ENCODE peak calls at places on chromosome 9, in seven cellular contexts. One of them, this sample, is unnamed.

GRCh38 chr9:122900791-122901190 is 4.4 kb downstream of the RC3H2 start:
- DNase-seq in AG08395: no peak
- DNase-seq in endodermal cell: no peak
- DNase-seq in cardiac fibroblast: peak; percentile 53
- DNase-seq in T-helper 1 cell: no peak
- DNase-seq in activated CD4-positive, alpha-beta T cell treated with anti-CD3 and anti-CD28 coated beads, Interleukin-2, amount 50 U/mL, for 1 hour: no peak
- DNase-seq in GM10248: peak; percentile 32
- DNase-seq in this sample: no peak

GRCh38 chr9:70924905-70925547 is 196.4 kb downstream of the TRPM3 start:
- DNase-seq in AG08395: peak; percentile 73
- DNase-seq in activated CD4-positive, alpha-beta T cell treated with anti-CD3 and anti-CD28 coated beads, Interleukin-2, amount 50 U/mL, for 1 hour: no peak
- DNase-seq in endodermal cell: peak; percentile 58
- DNase-seq in cardiac fibroblast: peak; percentile 95
- DNase-seq in GM10248: peak; percentile 13
- DNase-seq in T-helper 1 cell: no peak
- DNase-seq in this sample: peak; percentile 85

GRCh38 chr9:128409998-128410397 is 10.7 kb upstream of the CERCAM start:
- DNase-seq in cardiac fibroblast: peak; percentile 45
- DNase-seq in endodermal cell: peak; percentile 79
- DNase-seq in activated CD4-positive, alpha-beta T cell treated with anti-CD3 and anti-CD28 coated beads, Interleukin-2, amount 50 U/mL, for 1 hour: no peak
- DNase-seq in T-helper 1 cell: no peak
- DNase-seq in GM10248: no peak
- DNase-seq in AG08395: peak; percentile 38
- DNase-seq in this sample: peak; percentile 21

GRCh38 chr9:120931278-120932085 is 4.9 kb upstream of the TRAF1 start:
- DNase-seq in AG08395: peak; percentile 70
- DNase-seq in T-helper 1 cell: no peak
- DNase-seq in GM10248: peak; percentile 78
- DNase-seq in activated CD4-positive, alpha-beta T cell treated with anti-CD3 and anti-CD28 coated beads, Interleukin-2, amount 50 U/mL, for 1 hour: no peak
- DNase-seq in cardiac fibroblast: peak; percentile 87
- DNase-seq in endodermal cell: peak; percentile 26
- DNase-seq in this sample: peak; percentile 76

GRCh38 chr9:80968611-80969010 is 720.7 kb downstream of the TLE1 start:
- DNase-seq in T-helper 1 cell: no peak
- DNase-seq in GM10248: no peak
- DNase-seq in cardiac fibroblast: peak; percentile 87
- DNase-seq in endodermal cell: no peak
- DNase-seq in activated CD4-positive, alpha-beta T cell treated with anti-CD3 and anti-CD28 coated beads, Interleukin-2, amount 50 U/mL, for 1 hour: no peak
- DNase-seq in AG08395: peak; percentile 48
- DNase-seq in this sample: peak; percentile 76

GRCh38 chr9:81669011-81669739 is 20.2 kb downstream of the TLE1 start:
- DNase-seq in activated CD4-positive, alpha-beta T cell treated with anti-CD3 and anti-CD28 coated beads, Interleukin-2, amount 50 U/mL, for 1 hour: no peak
- DNase-seq in AG08395: no peak
- DNase-seq in GM10248: no peak
- DNase-seq in cardiac fibroblast: peak; percentile 27
- DNase-seq in endodermal cell: no peak
- DNase-seq in T-helper 1 cell: no peak
- DNase-seq in this sample: no peak

GRCh38 chr9:133659566-133659965 is 23.4 kb downstream of the DBH start:
- DNase-seq in AG08395: no peak
- DNase-seq in GM10248: no peak
- DNase-seq in cardiac fibroblast: no peak
- DNase-seq in endodermal cell: no peak
- DNase-seq in activated CD4-positive, alpha-beta T cell treated with anti-CD3 and anti-CD28 coated beads, Interleukin-2, amount 50 U/mL, for 1 hour: no peak
- DNase-seq in T-helper 1 cell: no peak
- DNase-seq in this sample: no peak

GRCh38 chr9:76153902-76154629 is 240.2 kb downstream of the RFK start:
- DNase-seq in T-helper 1 cell: no peak
- DNase-seq in GM10248: no peak
- DNase-seq in activated CD4-positive, alpha-beta T cell treated with anti-CD3 and anti-CD28 coated beads, Interleukin-2, amount 50 U/mL, for 1 hour: no peak
- DNase-seq in AG08395: no peak
- DNase-seq in cardiac fibroblast: no peak
- DNase-seq in endodermal cell: no peak
- DNase-seq in this sample: no peak

GRCh38 chr9:132590318-132591182 is 8.1 kb downstream of the BARHL1 start:
- DNase-seq in endodermal cell: peak; percentile 74
- DNase-seq in GM10248: no peak
- DNase-seq in AG08395: no peak
- DNase-seq in activated CD4-positive, alpha-beta T cell treated with anti-CD3 and anti-CD28 coated beads, Interleukin-2, amount 50 U/mL, for 1 hour: no peak
- DNase-seq in T-helper 1 cell: no peak
- DNase-seq in cardiac fibroblast: no peak
- DNase-seq in this sample: no peak

GRCh38 chr9:4226331-4227250 is 73.3 kb downstream of the GLIS3 start:
- DNase-seq in T-helper 1 cell: no peak
- DNase-seq in activated CD4-positive, alpha-beta T cell treated with anti-CD3 and anti-CD28 coated beads, Interleukin-2, amount 50 U/mL, for 1 hour: no peak
- DNase-seq in GM10248: no peak
- DNase-seq in AG08395: no peak
- DNase-seq in cardiac fibroblast: no peak
- DNase-seq in endodermal cell: no peak
- DNase-seq in this sample: no peak

GRCh38 chr9:114291886-114292590 is 30.9 kb upstream of the ORM1 start:
- DNase-seq in T-helper 1 cell: no peak
- DNase-seq in AG08395: no peak
- DNase-seq in endodermal cell: no peak
- DNase-seq in activated CD4-positive, alpha-beta T cell treated with anti-CD3 and anti-CD28 coated beads, Interleukin-2, amount 50 U/mL, for 1 hour: no peak
- DNase-seq in cardiac fibroblast: no peak
- DNase-seq in GM10248: no peak
- DNase-seq in this sample: no peak

GRCh38 chr9:128405077-128405779 is 15.4 kb upstream of the CERCAM start:
- DNase-seq in AG08395: no peak
- DNase-seq in cardiac fibroblast: no peak
- DNase-seq in GM10248: no peak
- DNase-seq in T-helper 1 cell: no peak
- DNase-seq in endodermal cell: peak; percentile 71
- DNase-seq in activated CD4-positive, alpha-beta T cell treated with anti-CD3 and anti-CD28 coated beads, Interleukin-2, amount 50 U/mL, for 1 hour: no peak
- DNase-seq in this sample: no peak

GRCh38 chr9:16004613-16005012 is 451.8 kb downstream of the CCDC171 start:
- DNase-seq in AG08395: no peak
- DNase-seq in T-helper 1 cell: no peak
- DNase-seq in GM10248: no peak
- DNase-seq in endodermal cell: no peak
- DNase-seq in cardiac fibroblast: no peak
- DNase-seq in activated CD4-positive, alpha-beta T cell treated with anti-CD3 and anti-CD28 coated beads, Interleukin-2, amount 50 U/mL, for 1 hour: no peak
- DNase-seq in this sample: no peak

GRCh38 chr9:33210006-33210715 is 29.8 kb upstream of the SPINK4 start:
- DNase-seq in T-helper 1 cell: no peak
- DNase-seq in cardiac fibroblast: no peak
- DNase-seq in GM10248: no peak
- DNase-seq in endodermal cell: no peak
- DNase-seq in activated CD4-positive, alpha-beta T cell treated with anti-CD3 and anti-CD28 coated beads, Interleukin-2, amount 50 U/mL, for 1 hour: no peak
- DNase-seq in AG08395: no peak
- DNase-seq in this sample: no peak

GRCh38 chr9:19155106-19155999 is 28.1 kb upstream of the PLIN2 start:
- DNase-seq in AG08395: no peak
- DNase-seq in GM10248: no peak
- DNase-seq in activated CD4-positive, alpha-beta T cell treated with anti-CD3 and anti-CD28 coated beads, Interleukin-2, amount 50 U/mL, for 1 hour: no peak
- DNase-seq in T-helper 1 cell: no peak
- DNase-seq in cardiac fibroblast: no peak
- DNase-seq in endodermal cell: no peak
- DNase-seq in this sample: no peak

GRCh38 chr9:126704157-126704941 is 90.6 kb downstream of the LMX1B start:
- DNase-seq in GM10248: no peak
- DNase-seq in T-helper 1 cell: no peak
- DNase-seq in cardiac fibroblast: peak; percentile 65
- DNase-seq in AG08395: peak; percentile 70
- DNase-seq in activated CD4-positive, alpha-beta T cell treated with anti-CD3 and anti-CD28 coated beads, Interleukin-2, amount 50 U/mL, for 1 hour: no peak
- DNase-seq in endodermal cell: peak; percentile 79
- DNase-seq in this sample: peak; percentile 67

GRCh38 chr9:29730096-29730621 is 2156.9 kb upstream of the C9orf72 start:
- DNase-seq in T-helper 1 cell: no peak
- DNase-seq in GM10248: no peak
- DNase-seq in cardiac fibroblast: no peak
- DNase-seq in AG08395: no peak
- DNase-seq in endodermal cell: peak; percentile 49
- DNase-seq in activated CD4-positive, alpha-beta T cell treated with anti-CD3 and anti-CD28 coated beads, Interleukin-2, amount 50 U/mL, for 1 hour: no peak
- DNase-seq in this sample: no peak

GRCh38 chr9:72383978-72384709 is 19.1 kb upstream of the ZFAND5 start:
- DNase-seq in cardiac fibroblast: peak; percentile 94
- DNase-seq in endodermal cell: no peak
- DNase-seq in T-helper 1 cell: no peak
- DNase-seq in AG08395: peak; percentile 87
- DNase-seq in GM10248: no peak
- DNase-seq in activated CD4-positive, alpha-beta T cell treated with anti-CD3 and anti-CD28 coated beads, Interleukin-2, amount 50 U/mL, for 1 hour: no peak
- DNase-seq in this sample: peak; percentile 84

GRCh38 chr9:127267793-127268507 is 3.4 kb downstream of the GARNL3 start:
- DNase-seq in cardiac fibroblast: no peak
- DNase-seq in AG08395: no peak
- DNase-seq in endodermal cell: no peak
- DNase-seq in GM10248: no peak
- DNase-seq in T-helper 1 cell: no peak
- DNase-seq in activated CD4-positive, alpha-beta T cell treated with anti-CD3 and anti-CD28 coated beads, Interleukin-2, amount 50 U/mL, for 1 hour: no peak
- DNase-seq in this sample: peak; percentile 12

GRCh38 chr9:738209-738915 is 103.1 kb upstream of the DMRT1 start:
- DNase-seq in cardiac fibroblast: peak; percentile 93
- DNase-seq in GM10248: no peak
- DNase-seq in T-helper 1 cell: no peak
- DNase-seq in endodermal cell: no peak
- DNase-seq in AG08395: peak; percentile 87
- DNase-seq in activated CD4-positive, alpha-beta T cell treated with anti-CD3 and anti-CD28 coated beads, Interleukin-2, amount 50 U/mL, for 1 hour: no peak
- DNase-seq in this sample: peak; percentile 88

GRCh38 chr9:95005276-95006141 is 279.0 kb downstream of the AOPEP start:
- DNase-seq in AG08395: no peak
- DNase-seq in activated CD4-positive, alpha-beta T cell treated with anti-CD3 and anti-CD28 coated beads, Interleukin-2, amount 50 U/mL, for 1 hour: no peak
- DNase-seq in cardiac fibroblast: peak; percentile 43
- DNase-seq in endodermal cell: no peak
- DNase-seq in GM10248: no peak
- DNase-seq in T-helper 1 cell: no peak
- DNase-seq in this sample: no peak

GRCh38 chr9:110801426-110801825 is 132.8 kb downstream of the MUSK start:
- DNase-seq in AG08395: no peak
- DNase-seq in activated CD4-positive, alpha-beta T cell treated with anti-CD3 and anti-CD28 coated beads, Interleukin-2, amount 50 U/mL, for 1 hour: no peak
- DNase-seq in T-helper 1 cell: no peak
- DNase-seq in cardiac fibroblast: peak; percentile 25
- DNase-seq in GM10248: no peak
- DNase-seq in endodermal cell: no peak
- DNase-seq in this sample: no peak

GRCh38 chr9:34185778-34186551 is 7.1 kb downstream of the UBAP1 start:
- DNase-seq in cardiac fibroblast: peak; percentile 93
- DNase-seq in activated CD4-positive, alpha-beta T cell treated with anti-CD3 and anti-CD28 coated beads, Interleukin-2, amount 50 U/mL, for 1 hour: no peak
- DNase-seq in endodermal cell: no peak
- DNase-seq in T-helper 1 cell: no peak
- DNase-seq in GM10248: peak; percentile 61
- DNase-seq in AG08395: peak; percentile 87
- DNase-seq in this sample: peak; percentile 78

GRCh38 chr9:37464426-37465248 is 613 bp downstream of the ZBTB5 start:
- DNase-seq in T-helper 1 cell: peak; percentile 82
- DNase-seq in AG08395: peak; percentile 69
- DNase-seq in GM10248: peak; percentile 53
- DNase-seq in cardiac fibroblast: peak; percentile 77
- DNase-seq in activated CD4-positive, alpha-beta T cell treated with anti-CD3 and anti-CD28 coated beads, Interleukin-2, amount 50 U/mL, for 1 hour: peak; percentile 80
- DNase-seq in endodermal cell: no peak
- DNase-seq in this sample: peak; percentile 45

GRCh38 chr9:35903049-35903448 is 3.0 kb upstream of the HRCT1 start:
- DNase-seq in cardiac fibroblast: peak; percentile 82
- DNase-seq in activated CD4-positive, alpha-beta T cell treated with anti-CD3 and anti-CD28 coated beads, Interleukin-2, amount 50 U/mL, for 1 hour: peak; percentile 21
- DNase-seq in AG08395: peak; percentile 46
- DNase-seq in endodermal cell: peak; percentile 59
- DNase-seq in T-helper 1 cell: no peak
- DNase-seq in GM10248: peak; percentile 74
- DNase-seq in this sample: peak; percentile 34

GRCh38 chr9:7360513-7360912 is 439.1 kb downstream of the DMAC1 start:
- DNase-seq in GM10248: no peak
- DNase-seq in activated CD4-positive, alpha-beta T cell treated with anti-CD3 and anti-CD28 coated beads, Interleukin-2, amount 50 U/mL, for 1 hour: no peak
- DNase-seq in T-helper 1 cell: no peak
- DNase-seq in cardiac fibroblast: no peak
- DNase-seq in endodermal cell: peak; percentile 84
- DNase-seq in AG08395: no peak
- DNase-seq in this sample: no peak

GRCh38 chr9:72921888-72922654 is 30.8 kb downstream of the ALDH1A1 start:
- DNase-seq in T-helper 1 cell: no peak
- DNase-seq in endodermal cell: no peak
- DNase-seq in AG08395: no peak
- DNase-seq in GM10248: no peak
- DNase-seq in activated CD4-positive, alpha-beta T cell treated with anti-CD3 and anti-CD28 coated beads, Interleukin-2, amount 50 U/mL, for 1 hour: no peak
- DNase-seq in cardiac fibroblast: no peak
- DNase-seq in this sample: no peak

GRCh38 chr9:99851028-99851822 is 29.5 kb downstream of the NR4A3 start:
- DNase-seq in AG08395: no peak
- DNase-seq in T-helper 1 cell: no peak
- DNase-seq in endodermal cell: no peak
- DNase-seq in cardiac fibroblast: no peak
- DNase-seq in GM10248: peak; percentile 42
- DNase-seq in activated CD4-positive, alpha-beta T cell treated with anti-CD3 and anti-CD28 coated beads, Interleukin-2, amount 50 U/mL, for 1 hour: no peak
- DNase-seq in this sample: no peak

GRCh38 chr9:2497666-2498400 is 123.8 kb upstream of the VLDLR start:
- DNase-seq in T-helper 1 cell: no peak
- DNase-seq in endodermal cell: peak; percentile 78
- DNase-seq in activated CD4-positive, alpha-beta T cell treated with anti-CD3 and anti-CD28 coated beads, Interleukin-2, amount 50 U/mL, for 1 hour: no peak
- DNase-seq in GM10248: no peak
- DNase-seq in AG08395: no peak
- DNase-seq in cardiac fibroblast: no peak
- DNase-seq in this sample: no peak

This sample was measured in foreskin fibroblast.